ENCODE peak calls at places on chromosome 1, in seven cellular contexts. Y, V, J, N, A, M and B are unnamed samples.

GRCh38 chr1:52127181-52128175 is 14.4 kb upstream of the ZFYVE9 start:
- DNase-seq in Y (peak), V (peak), J (peak), N (peak), A (no peak), M (no peak), B (no peak)

GRCh38 chr1:44962729-44963128 is 23.7 kb downstream of the EIF2B3 start:
- DNase-seq in Y (no peak), V (no peak), J (no peak), N (no peak), A (no peak), M (no peak), B (no peak)

GRCh38 chr1:210777914-210778313 is 356.0 kb downstream of the KCNH1 start:
- DNase-seq in Y (no peak), V (no peak), J (no peak), N (no peak), A (no peak), M (no peak), B (no peak)

GRCh38 chr1:243268284-243268653 is 12.4 kb downstream of the SDCCAG8 start:
- DNase-seq in Y (no peak), V (no peak), J (no peak), N (peak), A (no peak), M (no peak), B (no peak)

GRCh38 chr1:171984850-171985485 is 143.7 kb downstream of the DNM3 start:
- DNase-seq in Y (peak), V (peak), J (peak), N (peak), A (no peak), M (no peak), B (no peak)

GRCh38 chr1:17682403-17682802 is 72.7 kb upstream of the ACTL8 start:
- DNase-seq in Y (no peak), V (no peak), J (no peak), N (no peak), A (no peak), M (no peak), B (no peak)

GRCh38 chr1:196593955-196594354 is 14.3 kb downstream of the KCNT2 start:
- DNase-seq in Y (no peak), V (no peak), J (no peak), N (no peak), A (no peak), M (no peak), B (no peak)

GRCh38 chr1:165974598-165975131 is 147.3 kb downstream of the UCK2 start:
- DNase-seq in Y (no peak), V (no peak), J (no peak), N (no peak), A (no peak), M (no peak), B (no peak)

GRCh38 chr1:42931911-42932422 is 26.7 kb downstream of the SLC2A1 start:
- DNase-seq in Y (peak), V (no peak), J (peak), N (no peak), A (peak), M (no peak), B (peak)

GRCh38 chr1:59498640-59499039 is 201.7 kb downstream of the FGGY start:
- DNase-seq in Y (no peak), V (no peak), J (no peak), N (peak), A (no peak), M (no peak), B (no peak)

GRCh38 chr1:201603613-201604232 is 64.8 kb downstream of the NAV1 start:
- DNase-seq in Y (no peak), V (no peak), J (no peak), N (peak), A (no peak), M (no peak), B (no peak)

GRCh38 chr1:18768086-18768485 is 91.4 kb downstream of the TAS1R2 start:
- DNase-seq in Y (no peak), V (no peak), J (no peak), N (no peak), A (no peak), M (no peak), B (no peak)

GRCh38 chr1:171852273-171852672 is 11.0 kb downstream of the DNM3 start:
- DNase-seq in Y (no peak), V (no peak), J (no peak), N (no peak), A (no peak), M (no peak), B (no peak)